ENCODE peak calls at places on chromosomes 7 and 10, in ten cellular contexts. X is B cell, I is omental fat pad, U is tibial artery, O is pancreas, M is neural progenitor cell, L is AG04449, W is adrenal gland, N is GM13976, J is nephron progenitor cell. F is an unnamed sample.

GRCh38 chr10:109875828-109876821 is 47.2 kb downstream of the XPNPEP1 start:
- DNase-seq in X (no peak), I (no peak), U (no peak), O (no peak), M (no peak), L (no peak), W (no peak), N (no peak), J (no peak), F (no peak)

GRCh38 chr7:151645311-151645710 is 125.6 kb upstream of the RHEB start:
- DNase-seq in X (no peak), I (no peak), U (no peak), O (no peak), M (no peak), L (no peak), W (no peak), N (no peak), J (no peak), F (no peak)

GRCh38 chr7:7989133-7989984 is 20.8 kb downstream of the GLCCI1 start:
- DNase-seq in X (no peak), I (no peak), U (no peak), O (no peak), M (no peak), L (no peak), W (no peak), N (no peak), J (no peak), F (no peak)

GRCh38 chr7:40519009-40519408 is 384.2 kb downstream of the SUGCT start:
- DNase-seq in X (no peak), I (no peak), U (no peak), O (no peak), M (no peak), L (no peak), W (no peak), N (no peak), J (no peak), F (no peak)

GRCh38 chr7:7221602-7222038 is 39.3 kb downstream of the C1GALT1 start:
- DNase-seq in X (no peak), I (no peak), U (no peak), O (no peak), M (no peak), L (peak; percentile 42), W (no peak), N (no peak), J (no peak), F (no peak)

GRCh38 chr7:98168181-98168903 is 42.9 kb upstream of the BHLHA15 start:
- DNase-seq in X (peak; percentile 81), I (no peak), U (peak; percentile 38), O (no peak), M (peak; percentile 81), L (no peak), W (peak; percentile 57), N (peak; percentile 86), J (peak; percentile 70), F (peak; percentile 41)

GRCh38 chr10:117345143-117345542 is 30.1 kb downstream of the PDZD8 start:
- DNase-seq in X (no peak), I (no peak), U (no peak), O (no peak), M (no peak), L (no peak), W (no peak), N (no peak), J (no peak), F (no peak)

GRCh38 chr7:140659727-140660396 is 12.9 kb upstream of the ADCK2 start:
- DNase-seq in X (no peak), I (no peak), U (no peak), O (no peak), M (no peak), L (peak; percentile 44), W (no peak), N (no peak), J (no peak), F (no peak)

GRCh38 chr7:77888998-77889397 is 90.4 kb downstream of the PHTF2 start:
- DNase-seq in X (no peak), I (no peak), U (no peak), O (no peak), M (peak; percentile 37), L (no peak), W (no peak), N (no peak), J (no peak), F (no peak)

GRCh38 chr10:69089638-69090599 is 2.0 kb downstream of the SRGN start:
- DNase-seq in X (no peak), I (no peak), U (peak; percentile 46), O (no peak), M (no peak), L (no peak), W (no peak), N (peak; percentile 47), J (no peak), F (no peak)

GRCh38 chr10:86944471-86944870 is 12.9 kb downstream of the MMRN2 start:
- DNase-seq in X (no peak), I (no peak), U (no peak), O (no peak), M (no peak), L (no peak), W (no peak), N (no peak), J (no peak), F (no peak)

GRCh38 chr7:55092186-55092976 is 73.6 kb downstream of the EGFR start:
- DNase-seq in X (no peak), I (no peak), U (no peak), O (no peak), M (no peak), L (no peak), W (no peak), N (no peak), J (no peak), F (no peak)

GRCh38 chr7:128705891-128706333 is 33.2 kb upstream of the CALU start:
- DNase-seq in X (no peak), I (no peak), U (no peak), O (no peak), M (no peak), L (no peak), W (no peak), N (no peak), J (no peak), F (no peak)

DNA sequence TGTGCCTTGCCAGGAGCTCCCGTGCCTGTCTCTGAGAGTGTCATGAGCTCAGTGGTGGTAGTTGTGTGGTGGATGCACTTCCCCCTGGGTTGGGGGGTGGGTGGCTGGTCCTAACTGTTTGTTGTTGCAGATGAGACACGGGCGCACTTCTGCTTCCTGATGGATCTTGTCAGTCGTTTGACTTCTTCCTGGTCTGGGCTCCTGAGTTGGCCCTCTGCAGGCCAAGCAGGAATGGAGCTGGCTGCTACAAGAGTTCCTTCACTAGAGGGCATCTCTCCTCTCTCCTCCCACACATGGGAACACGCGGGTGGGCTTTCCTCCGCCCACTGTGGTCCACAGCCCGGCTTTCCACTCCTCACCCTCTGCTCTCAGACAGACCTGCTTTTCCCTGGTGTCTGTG is 82.0 kb downstream of the BMS1 start:
- DNase-seq in X (no peak), I (no peak), U (no peak), O (no peak), M (peak; percentile 44), L (no peak), W (no peak), N (no peak), J (no peak), F (peak; percentile 40)
- TF ChIP-seq CTCF in X (no peak), I (no peak), U (no peak), O (no peak), M (peak; percentile 47), L (peak; percentile 37), W (no peak), N (no peak), J (no peak), F (no peak)

GRCh38 chr7:48388922-48389321 is 217.7 kb downstream of the ABCA13 start:
- DNase-seq in X (no peak), I (no peak), U (no peak), O (no peak), M (no peak), L (no peak), W (no peak), N (no peak), J (no peak), F (no peak)

GRCh38 chr7:48387916-48388315 is 216.7 kb downstream of the ABCA13 start:
- DNase-seq in X (no peak), I (no peak), U (no peak), O (no peak), M (no peak), L (no peak), W (no peak), N (no peak), J (no peak), F (no peak)

GRCh38 chr7:48389977-48390376 is 218.7 kb downstream of the ABCA13 start:
- DNase-seq in X (no peak), I (no peak), U (no peak), O (no peak), M (no peak), L (no peak), W (no peak), N (no peak), J (no peak), F (no peak)

GRCh38 chr7:48384180-48384752 is 213.0 kb downstream of the ABCA13 start:
- DNase-seq in X (no peak), I (no peak), U (no peak), O (no peak), M (peak; percentile 28), L (no peak), W (no peak), N (no peak), J (no peak), F (no peak)
- TF ChIP-seq CTCF in X (no peak), I (no peak), U (no peak), O (no peak), M (peak; percentile 17), L (no peak), W (no peak), N (no peak), J (no peak), F (no peak)

DNA sequence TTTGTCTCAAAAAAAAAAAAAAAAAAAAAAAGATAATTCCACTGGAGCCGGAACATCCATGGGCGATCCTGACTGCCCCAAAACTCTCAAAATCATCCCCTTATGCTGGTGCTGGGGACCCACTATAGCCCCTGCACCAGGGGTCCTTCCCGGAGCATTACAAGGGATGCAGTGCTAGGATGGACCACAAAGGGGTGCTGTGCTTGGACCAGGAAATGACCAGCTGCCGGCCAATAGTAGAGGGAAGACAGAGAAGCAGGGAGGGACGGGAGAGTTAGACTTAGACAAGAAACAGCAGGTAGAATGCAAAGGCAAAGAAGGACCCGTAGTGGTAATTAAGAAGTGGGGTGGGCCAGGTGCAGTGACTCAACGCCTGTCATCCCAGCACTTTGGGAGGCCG is 40.5 kb downstream of the RCC1L start:
- DNase-seq in X (no peak), I (no peak), U (no peak), O (no peak), M (peak; percentile 42), L (no peak), W (no peak), N (no peak), J (no peak), F (peak; percentile 38)
- TF ChIP-seq CTCF in X (no peak), I (no peak), U (no peak), O (no peak), M (peak; percentile 50), L (peak; percentile 16), W (peak; percentile 8), N (no peak), J (no peak), F (peak; percentile 13)

DNA sequence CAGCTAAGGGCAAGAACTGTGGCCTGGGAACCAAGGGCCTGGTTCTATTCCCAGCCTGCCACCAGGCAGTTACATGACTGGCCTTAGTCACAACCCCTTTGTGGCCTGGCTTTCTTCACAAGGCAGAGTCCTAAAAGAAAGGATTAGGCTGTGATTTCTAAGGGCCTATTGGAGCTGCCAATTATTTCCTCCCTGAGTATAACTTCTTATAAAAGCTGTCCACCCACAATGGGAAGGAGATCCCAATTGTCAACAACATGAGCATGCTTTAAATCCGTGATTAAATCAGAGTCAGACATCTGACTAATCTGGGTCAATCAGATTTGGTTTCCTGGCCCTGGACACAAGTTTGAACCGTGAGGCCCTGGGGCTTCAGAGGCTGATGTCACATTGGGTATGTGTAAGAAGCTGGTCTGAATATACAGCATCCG is 61.5 kb downstream of the ABCB4 start:
- DNase-seq in X (no peak), I (no peak), U (no peak), O (no peak), M (peak; percentile 84), L (peak; percentile 28), W (peak; percentile 60), N (no peak), J (no peak), F (no peak)
- TF ChIP-seq CTCF in X (no peak), I (no peak), U (no peak), O (no peak), M (no peak), L (no peak), W (no peak), N (no peak), J (no peak), F (no peak)

F was measured in endothelial cell.